ENCODE peak calls at places on chromosome 10, in four cellular contexts. One of them, this sample, is unnamed.

GRCh38 chr10:124125305-124126116 is 32.1 kb upstream of the CHST15 start:
- DNase-seq in ovary: no peak
- DNase-seq in astrocyte of the cerebellum: no peak
- DNase-seq in heart right ventricle: no peak
- DNase-seq in this sample: no peak

GRCh38 chr10:74008212-74008731 is 10.4 kb downstream of the VCL start:
- DNase-seq in ovary: no peak
- DNase-seq in astrocyte of the cerebellum: peak; percentile 67
- DNase-seq in heart right ventricle: no peak
- DNase-seq in this sample: no peak

GRCh38 chr10:5030989-5031388 is 27.3 kb upstream of the AKR1C2 start:
- DNase-seq in ovary: no peak
- DNase-seq in astrocyte of the cerebellum: no peak
- DNase-seq in heart right ventricle: no peak
- DNase-seq in this sample: no peak

GRCh38 chr10:74361678-74362077 is 210.7 kb downstream of the ADK start:
- DNase-seq in ovary: no peak
- DNase-seq in astrocyte of the cerebellum: no peak
- DNase-seq in heart right ventricle: no peak
- DNase-seq in this sample: no peak

GRCh38 chr10:132606536-132607316 is 69.1 kb downstream of the INPP5A start:
- DNase-seq in ovary: peak; percentile 84
- DNase-seq in astrocyte of the cerebellum: no peak
- DNase-seq in heart right ventricle: peak; percentile 51
- DNase-seq in this sample: no peak

GRCh38 chr10:52740155-52740549 is 32.4 kb downstream of the MBL2 start:
- DNase-seq in ovary: no peak
- DNase-seq in astrocyte of the cerebellum: no peak
- DNase-seq in heart right ventricle: no peak
- DNase-seq in this sample: no peak

GRCh38 chr10:47058303-47058702 is 147.1 kb downstream of the PTPN20 start:
- DNase-seq in ovary: no peak
- DNase-seq in astrocyte of the cerebellum: no peak
- DNase-seq in heart right ventricle: no peak
- DNase-seq in this sample: no peak

GRCh38 chr10:119105155-119105554 is 1.2 kb downstream of the DENND10 start:
- DNase-seq in ovary: no peak
- DNase-seq in astrocyte of the cerebellum: no peak
- DNase-seq in heart right ventricle: no peak
- DNase-seq in this sample: no peak

GRCh38 chr10:60042262-60042661 is 135.9 kb upstream of the CCDC6 start:
- DNase-seq in ovary: no peak
- DNase-seq in astrocyte of the cerebellum: no peak
- DNase-seq in heart right ventricle: no peak
- DNase-seq in this sample: no peak

GRCh38 chr10:89241491-89242339 is 9.9 kb downstream of the LIPA start:
- DNase-seq in ovary: no peak
- DNase-seq in astrocyte of the cerebellum: no peak
- DNase-seq in heart right ventricle: no peak
- DNase-seq in this sample: no peak

GRCh38 chr10:44975487-44976331 is 2.9 kb downstream of the DEPP1 start:
- DNase-seq in ovary: peak; percentile 69
- DNase-seq in astrocyte of the cerebellum: no peak
- DNase-seq in heart right ventricle: no peak
- DNase-seq in this sample: peak; percentile 75

GRCh38 chr10:9681655-9682054 is 1336.0 kb upstream of the CELF2 start:
- DNase-seq in ovary: no peak
- DNase-seq in astrocyte of the cerebellum: no peak
- DNase-seq in heart right ventricle: no peak
- DNase-seq in this sample: no peak

GRCh38 chr10:26556756-26557640 is 118.9 kb downstream of the APBB1IP start:
- DNase-seq in ovary: no peak
- DNase-seq in astrocyte of the cerebellum: peak; percentile 27
- DNase-seq in heart right ventricle: no peak
- DNase-seq in this sample: peak; percentile 27

GRCh38 chr10:27890971-27891370 is 107.9 kb downstream of the ODAD2 start:
- DNase-seq in ovary: no peak
- DNase-seq in astrocyte of the cerebellum: no peak
- DNase-seq in heart right ventricle: no peak
- DNase-seq in this sample: peak; percentile 43

GRCh38 chr10:77605466-77605865 is 32.1 kb downstream of the KCNMA1 start:
- DNase-seq in ovary: no peak
- DNase-seq in astrocyte of the cerebellum: no peak
- DNase-seq in heart right ventricle: no peak
- DNase-seq in this sample: no peak
- TF ChIP-seq CTCF in ovary: no peak
- TF ChIP-seq CTCF in astrocyte of the cerebellum: peak; percentile 20
- TF ChIP-seq CTCF in heart right ventricle: no peak
- TF ChIP-seq CTCF in this sample: peak; percentile 50

GRCh38 chr10:90967865-90968264 is 47.0 kb upstream of the ANKRD1 start:
- DNase-seq in ovary: no peak
- DNase-seq in astrocyte of the cerebellum: no peak
- DNase-seq in heart right ventricle: no peak
- DNase-seq in this sample: no peak
- H3K4me3 ChIP-seq in ovary: no peak overlapping the region
- H3K4me3 ChIP-seq in astrocyte of the cerebellum: no peak overlapping the region
- H3K4me3 ChIP-seq in heart right ventricle: peak overlapping the region; percentile 19
- H3K4me3 ChIP-seq in this sample: no peak overlapping the region

GRCh38 chr10:43376046-43376635 is 4.7 kb downstream of the FXYD4 start:
- DNase-seq in ovary: no peak
- DNase-seq in astrocyte of the cerebellum: no peak
- DNase-seq in heart right ventricle: no peak
- DNase-seq in this sample: no peak

GRCh38 chr10:43375401-43376020 is 4.1 kb downstream of the FXYD4 start:
- DNase-seq in ovary: no peak
- DNase-seq in astrocyte of the cerebellum: no peak
- DNase-seq in heart right ventricle: no peak
- DNase-seq in this sample: no peak

GRCh38 chr10:43374194-43374593 is 2.8 kb downstream of the FXYD4 start:
- DNase-seq in ovary: no peak
- DNase-seq in astrocyte of the cerebellum: no peak
- DNase-seq in heart right ventricle: no peak
- DNase-seq in this sample: no peak

GRCh38 chr10:43376828-43377227 is 5.4 kb downstream of the FXYD4 start:
- DNase-seq in ovary: no peak
- DNase-seq in astrocyte of the cerebellum: no peak
- DNase-seq in heart right ventricle: no peak
- DNase-seq in this sample: no peak

DNA sequence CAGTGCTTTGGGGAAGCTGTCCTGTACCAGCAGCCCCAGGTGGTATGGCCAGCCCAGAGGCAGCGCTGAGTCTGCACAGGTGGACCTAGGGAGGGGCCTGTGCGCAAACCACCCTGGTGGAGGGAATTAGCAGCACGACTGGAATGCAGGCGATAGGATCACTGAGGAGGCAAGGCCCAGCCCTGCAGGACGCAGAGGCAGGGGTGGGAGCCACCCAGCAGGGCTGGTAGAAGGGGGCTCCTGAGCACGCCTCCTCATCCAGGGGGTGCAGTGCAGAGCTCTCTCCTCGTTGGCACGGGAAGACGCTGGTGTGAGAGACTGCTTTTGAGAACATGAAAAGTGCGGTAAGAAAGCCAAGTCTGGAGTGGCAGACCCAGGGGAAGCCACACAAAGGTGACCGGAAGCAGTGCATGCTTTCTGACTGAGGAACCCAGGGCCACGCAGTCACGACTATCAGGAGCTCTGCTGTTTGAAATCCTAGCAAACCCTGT is 6.0 kb downstream of the FXYD4 start:
- DNase-seq in ovary: no peak
- DNase-seq in astrocyte of the cerebellum: no peak
- DNase-seq in heart right ventricle: no peak
- DNase-seq in this sample: no peak
- TF ChIP-seq CTCF in ovary: no peak
- TF ChIP-seq CTCF in astrocyte of the cerebellum: no peak
- TF ChIP-seq CTCF in heart right ventricle: no peak
- TF ChIP-seq CTCF in this sample: no peak

GRCh38 chr10:33151344-33151864 is 183.1 kb downstream of the NRP1 start:
- DNase-seq in ovary: no peak
- DNase-seq in astrocyte of the cerebellum: no peak
- DNase-seq in heart right ventricle: no peak
- DNase-seq in this sample: no peak
- H3K4me3 ChIP-seq in ovary: no peak overlapping the region
- H3K4me3 ChIP-seq in astrocyte of the cerebellum: no peak overlapping the region
- H3K4me3 ChIP-seq in heart right ventricle: no peak overlapping the region
- H3K4me3 ChIP-seq in this sample: no peak overlapping the region

GRCh38 chr10:102393411-102394078 is 2.0 kb upstream of the NFKB2 start:
- DNase-seq in ovary: no peak
- DNase-seq in astrocyte of the cerebellum: no peak
- DNase-seq in heart right ventricle: no peak
- DNase-seq in this sample: no peak
- TF ChIP-seq CTCF in ovary: no peak
- TF ChIP-seq CTCF in astrocyte of the cerebellum: peak; percentile 92
- TF ChIP-seq CTCF in heart right ventricle: peak; percentile 95
- TF ChIP-seq CTCF in this sample: peak; percentile 91

GRCh38 chr10:110225756-110226554 is 18.6 kb downstream of the MXI1 start:
- DNase-seq in ovary: peak; percentile 94
- DNase-seq in astrocyte of the cerebellum: peak; percentile 84
- DNase-seq in heart right ventricle: peak; percentile 93
- DNase-seq in this sample: no peak

GRCh38 chr10:110222896-110223675 is 15.7 kb downstream of the MXI1 start:
- DNase-seq in ovary: no peak
- DNase-seq in astrocyte of the cerebellum: no peak
- DNase-seq in heart right ventricle: no peak
- DNase-seq in this sample: no peak

GRCh38 chr10:110226555-110226925 is 19.1 kb downstream of the MXI1 start:
- DNase-seq in ovary: peak; percentile 97
- DNase-seq in astrocyte of the cerebellum: peak; percentile 80
- DNase-seq in heart right ventricle: peak; percentile 93
- DNase-seq in this sample: no peak

GRCh38 chr10:110225441-110225755 is 18.0 kb downstream of the MXI1 start:
- DNase-seq in ovary: no peak
- DNase-seq in astrocyte of the cerebellum: no peak
- DNase-seq in heart right ventricle: no peak
- DNase-seq in this sample: no peak

DNA sequence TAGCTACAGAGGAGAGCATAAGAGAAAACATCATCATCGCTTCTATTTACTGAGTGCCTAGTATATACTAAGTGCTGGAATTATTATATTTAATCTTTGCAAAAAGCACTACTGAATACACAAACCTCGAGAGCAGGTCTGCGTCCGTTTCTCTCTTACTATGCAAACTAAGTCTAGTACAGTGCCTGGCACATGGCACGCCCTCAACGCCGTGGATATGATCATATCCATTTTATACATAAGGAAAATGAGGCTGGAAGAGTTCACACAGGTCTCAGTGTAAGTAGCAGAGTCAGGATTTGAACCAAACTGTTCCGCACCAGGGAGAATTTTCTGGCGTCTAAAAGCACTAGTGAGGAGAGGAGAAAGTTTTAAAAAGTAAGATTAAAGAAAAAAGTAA is 17.6 kb downstream of the MXI1 start:
- DNase-seq in ovary: peak; percentile 49
- DNase-seq in astrocyte of the cerebellum: no peak
- DNase-seq in heart right ventricle: no peak
- DNase-seq in this sample: no peak
- H3K4me3 ChIP-seq in ovary: no peak overlapping the region
- H3K4me3 ChIP-seq in astrocyte of the cerebellum: peak overlapping the region; percentile 66
- H3K4me3 ChIP-seq in heart right ventricle: peak overlapping the region; percentile 64
- H3K4me3 ChIP-seq in this sample: peak overlapping the region; percentile 73

This sample was measured in epithelial cell of proximal tubule.